ENCODE peak calls at places on chromosome 17, in four cellular contexts. One of them, this sample, is unnamed.

GRCh38 chr17:7220593-7221280 is 999 bp downstream of the ACADVL start:
- DNase-seq in ascending aorta: no peak
- DNase-seq in cardiac fibroblast: peak
- DNase-seq in effector memory CD4-positive, alpha-beta T cell: peak
- DNase-seq in this sample: peak

GRCh38 chr17:45924332-45924820 is 30.0 kb downstream of the MAPT start:
- DNase-seq in ascending aorta: no peak
- DNase-seq in cardiac fibroblast: no peak
- DNase-seq in effector memory CD4-positive, alpha-beta T cell: no peak
- DNase-seq in this sample: no peak

GRCh38 chr17:68290268-68290954 is 516 bp downstream of the SLC16A6 start:
- DNase-seq in ascending aorta: no peak
- DNase-seq in cardiac fibroblast: no peak
- DNase-seq in effector memory CD4-positive, alpha-beta T cell: peak
- DNase-seq in this sample: peak

GRCh38 chr17:44781553-44782348 is 23.0 kb downstream of the ADAM11 start:
- DNase-seq in ascending aorta: no peak
- DNase-seq in cardiac fibroblast: no peak
- DNase-seq in effector memory CD4-positive, alpha-beta T cell: no peak
- DNase-seq in this sample: no peak

GRCh38 chr17:35256629-35257028 is 13.8 kb downstream of the SLFN5 start:
- DNase-seq in ascending aorta: no peak
- DNase-seq in cardiac fibroblast: no peak
- DNase-seq in effector memory CD4-positive, alpha-beta T cell: no peak
- DNase-seq in this sample: no peak

GRCh38 chr17:36507266-36507665 is 20.8 kb downstream of the ZNHIT3 start:
- DNase-seq in ascending aorta: no peak
- DNase-seq in cardiac fibroblast: no peak
- DNase-seq in effector memory CD4-positive, alpha-beta T cell: no peak
- DNase-seq in this sample: no peak

GRCh38 chr17:80474231-80474932 is 2.0 kb downstream of the NPTX1 start:
- DNase-seq in ascending aorta: no peak
- DNase-seq in cardiac fibroblast: peak
- DNase-seq in effector memory CD4-positive, alpha-beta T cell: no peak
- DNase-seq in this sample: no peak

GRCh38 chr17:18947866-18948265 is 4.1 kb upstream of the SLC5A10 start:
- DNase-seq in ascending aorta: no peak
- DNase-seq in cardiac fibroblast: no peak
- DNase-seq in effector memory CD4-positive, alpha-beta T cell: no peak
- DNase-seq in this sample: no peak

GRCh38 chr17:65987988-65988387 is 203.9 kb downstream of the CEP112 start:
- DNase-seq in ascending aorta: no peak
- DNase-seq in cardiac fibroblast: peak
- DNase-seq in effector memory CD4-positive, alpha-beta T cell: no peak
- DNase-seq in this sample: no peak

GRCh38 chr17:81349397-81350319 is 45.6 kb upstream of the BAHCC1 start:
- DNase-seq in ascending aorta: no peak
- DNase-seq in cardiac fibroblast: no peak
- DNase-seq in effector memory CD4-positive, alpha-beta T cell: no peak
- DNase-seq in this sample: no peak

GRCh38 chr17:28712037-28712704 is 483 bp upstream of the PROCA1 start:
- DNase-seq in ascending aorta: peak
- DNase-seq in cardiac fibroblast: no peak
- DNase-seq in effector memory CD4-positive, alpha-beta T cell: peak
- DNase-seq in this sample: peak

GRCh38 chr17:27612160-27612767 is 18.7 kb upstream of the LGALS9 start:
- DNase-seq in ascending aorta: no peak
- DNase-seq in cardiac fibroblast: peak
- DNase-seq in effector memory CD4-positive, alpha-beta T cell: no peak
- DNase-seq in this sample: no peak

GRCh38 chr17:80512233-80512632 is 32.4 kb upstream of the RPTOR start:
- DNase-seq in ascending aorta: no peak
- DNase-seq in cardiac fibroblast: peak
- DNase-seq in effector memory CD4-positive, alpha-beta T cell: no peak
- DNase-seq in this sample: no peak

GRCh38 chr17:70168979-70169706 is at the start of gene KCNJ2:
- DNase-seq in ascending aorta: peak
- DNase-seq in cardiac fibroblast: peak
- DNase-seq in effector memory CD4-positive, alpha-beta T cell: no peak
- DNase-seq in this sample: no peak

GRCh38 chr17:15260376-15261062 is 4.6 kb downstream of the PMP22 start:
- DNase-seq in ascending aorta: peak
- DNase-seq in cardiac fibroblast: peak
- DNase-seq in effector memory CD4-positive, alpha-beta T cell: peak
- DNase-seq in this sample: peak

GRCh38 chr17:48791128-48792032 is 25.6 kb downstream of the TTLL6 start:
- DNase-seq in ascending aorta: no peak
- DNase-seq in cardiac fibroblast: peak
- DNase-seq in effector memory CD4-positive, alpha-beta T cell: no peak
- DNase-seq in this sample: peak

GRCh38 chr17:45050680-45051059 is 762 bp downstream of the DCAKD start:
- DNase-seq in ascending aorta: no peak
- DNase-seq in cardiac fibroblast: peak
- DNase-seq in effector memory CD4-positive, alpha-beta T cell: no peak
- DNase-seq in this sample: peak

GRCh38 chr17:42845918-42846593 is 1.7 kb downstream of the AOC2 start:
- DNase-seq in ascending aorta: no peak
- DNase-seq in cardiac fibroblast: no peak
- DNase-seq in effector memory CD4-positive, alpha-beta T cell: no peak
- DNase-seq in this sample: no peak

DNA sequence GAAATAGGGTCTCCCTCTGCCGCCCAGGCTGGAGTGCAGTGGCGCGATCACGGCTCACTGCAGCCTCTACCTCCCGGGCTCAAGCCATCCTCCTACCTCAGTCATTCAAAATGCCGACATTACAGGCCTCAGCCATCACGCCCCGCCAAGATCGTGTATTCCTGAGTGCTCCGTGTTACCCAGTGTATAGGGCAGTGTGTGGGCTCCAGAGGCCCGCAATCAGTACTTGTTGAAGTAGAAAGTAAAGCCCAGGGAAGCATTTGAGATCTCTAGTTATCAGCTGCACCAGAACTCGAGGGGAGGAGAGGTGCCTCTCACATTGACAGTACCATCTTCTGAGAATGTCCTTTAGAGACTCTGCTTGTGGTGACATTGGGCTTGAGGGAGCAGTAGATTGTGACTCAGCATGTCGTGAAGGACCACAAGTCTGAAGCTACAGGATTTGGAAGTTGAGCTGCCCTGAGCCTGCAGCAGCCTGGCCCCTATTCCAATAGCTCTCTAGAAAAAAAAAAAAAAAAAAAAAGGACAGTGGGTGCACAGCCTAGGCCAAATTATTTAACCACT is 1.1 kb upstream of the PRPSAP1 start:
- DNase-seq in ascending aorta: no peak
- DNase-seq in cardiac fibroblast: no peak
- DNase-seq in effector memory CD4-positive, alpha-beta T cell: no peak
- DNase-seq in this sample: no peak
- H3K4me3 ChIP-seq in ascending aorta: peak
- H3K4me3 ChIP-seq in cardiac fibroblast: no peak
- H3K4me3 ChIP-seq in effector memory CD4-positive, alpha-beta T cell: no peak
- H3K4me3 ChIP-seq in this sample: peak

DNA sequence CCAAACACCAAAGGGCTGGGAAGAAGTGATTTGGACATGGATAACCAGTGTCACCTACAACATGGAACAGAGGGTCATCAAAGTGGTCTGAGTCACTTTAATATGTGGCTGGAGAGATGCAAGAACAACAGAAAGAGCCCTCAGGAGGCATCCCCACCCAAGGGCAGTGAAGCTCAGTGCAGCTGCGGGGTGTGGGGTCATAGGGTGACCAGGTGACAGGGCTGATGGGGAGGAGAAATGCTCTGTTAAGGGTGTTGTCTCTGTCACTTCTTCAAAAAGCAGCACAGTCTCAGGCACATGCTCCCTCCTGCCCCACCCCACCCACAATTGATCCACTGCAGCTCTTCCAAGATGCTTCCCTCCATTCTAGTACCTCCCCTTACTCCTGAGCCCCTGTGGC is 819.1 kb downstream of the KCNJ18 start:
- DNase-seq in ascending aorta: no peak
- DNase-seq in cardiac fibroblast: no peak
- DNase-seq in effector memory CD4-positive, alpha-beta T cell: no peak
- DNase-seq in this sample: no peak
- H3K4me3 ChIP-seq in ascending aorta: no peak
- H3K4me3 ChIP-seq in cardiac fibroblast: no peak
- H3K4me3 ChIP-seq in effector memory CD4-positive, alpha-beta T cell: no peak
- H3K4me3 ChIP-seq in this sample: no peak

DNA sequence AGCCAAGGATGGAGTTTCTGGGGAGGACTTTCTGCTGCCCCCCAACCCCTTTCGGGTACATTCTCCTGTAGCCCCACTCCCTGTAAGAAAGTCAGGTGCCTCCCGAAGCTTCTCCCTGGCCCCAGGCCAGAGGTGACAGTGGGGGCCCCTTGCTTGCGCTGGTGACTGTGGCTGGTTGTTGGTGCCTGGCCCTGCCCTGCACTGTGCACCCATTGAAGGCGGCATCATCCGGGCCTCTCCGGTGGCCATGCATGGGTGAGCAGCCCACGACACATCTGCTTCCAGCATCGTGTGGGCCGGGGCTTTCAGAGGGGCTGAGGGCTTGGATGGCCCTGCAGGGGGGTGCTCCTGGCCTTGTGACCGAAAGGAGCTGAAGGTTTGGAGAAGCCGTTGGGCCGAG is 297.0 kb downstream of the SEC14L1 start:
- DNase-seq in ascending aorta: no peak
- DNase-seq in cardiac fibroblast: no peak
- DNase-seq in effector memory CD4-positive, alpha-beta T cell: no peak
- DNase-seq in this sample: no peak
- H3K4me3 ChIP-seq in ascending aorta: no peak
- H3K4me3 ChIP-seq in cardiac fibroblast: no peak
- H3K4me3 ChIP-seq in effector memory CD4-positive, alpha-beta T cell: peak
- H3K4me3 ChIP-seq in this sample: no peak

DNA sequence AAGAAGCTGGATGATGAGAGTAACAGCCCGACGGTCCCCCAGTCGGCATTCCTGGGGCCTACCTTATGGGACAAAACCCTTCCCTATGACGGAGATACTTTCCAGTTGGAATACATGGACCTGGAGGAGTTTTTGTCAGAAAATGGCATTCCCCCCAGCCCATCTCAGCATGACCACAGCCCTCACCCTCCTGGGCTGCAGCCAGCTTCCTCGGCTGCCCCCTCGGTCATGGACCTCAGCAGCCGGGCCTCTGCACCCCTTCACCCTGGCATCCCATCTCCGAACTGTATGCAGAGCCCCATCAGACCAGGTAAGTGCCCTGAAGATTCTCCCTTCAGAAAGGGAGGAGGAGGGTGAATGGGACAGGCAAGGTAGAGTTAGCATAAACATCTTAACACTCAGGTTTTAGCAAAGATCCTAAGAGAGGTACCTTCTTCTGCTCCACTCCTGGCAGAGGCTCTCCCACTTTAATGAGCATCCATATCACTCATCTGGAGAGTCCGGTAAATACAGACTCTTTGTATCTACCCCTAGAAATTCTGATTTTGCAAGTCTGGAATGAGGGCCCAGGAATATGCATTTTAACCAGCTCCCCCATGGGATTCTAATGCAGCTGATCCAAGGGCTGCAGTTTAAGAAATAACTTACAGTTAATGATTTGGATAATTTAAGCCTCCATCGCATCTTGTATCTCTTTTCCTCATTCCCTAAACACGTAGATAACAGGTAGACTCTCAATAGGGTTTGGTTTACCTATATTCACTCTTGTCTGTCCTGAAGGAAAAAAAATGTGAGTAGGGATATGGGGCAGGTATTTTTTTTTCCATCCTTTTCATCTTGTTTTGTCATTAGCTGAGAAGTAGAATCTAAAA is 3.3 kb downstream of the HLF start:
- DNase-seq in ascending aorta: no peak
- DNase-seq in cardiac fibroblast: no peak
- DNase-seq in effector memory CD4-positive, alpha-beta T cell: no peak
- DNase-seq in this sample: no peak
- H3K4me3 ChIP-seq in ascending aorta: peak
- H3K4me3 ChIP-seq in cardiac fibroblast: no peak
- H3K4me3 ChIP-seq in effector memory CD4-positive, alpha-beta T cell: no peak
- H3K4me3 ChIP-seq in this sample: no peak

This sample was measured in DND-41.